ENCODE peak calls at places on chromosomes 5 and 9, in nine cellular contexts. I, O, F, W, V, T, U, J and E are unnamed samples.

GRCh38 chr9:137303893-137304382 is 1.9 kb upstream of the NRARP start:
- DNase-seq in I (no peak), O (no peak), F (peak; percentile 53), W (no peak), V (no peak), T (peak; percentile 19), U (no peak), J (peak; percentile 26), E (no peak)

GRCh38 chr5:132251220-132251725 is 6.2 kb upstream of the PDLIM4 start:
- DNase-seq in I (no peak), O (no peak), F (peak; percentile 36), W (no peak), V (no peak), T (peak; percentile 12), U (peak; percentile 37), J (no peak), E (no peak)

GRCh38 chr5:139677404-139678282 is 29.5 kb downstream of the CXXC5 start:
- DNase-seq in I (no peak), O (no peak), F (no peak), W (no peak), V (no peak), T (peak; percentile 60), U (no peak), J (no peak), E (no peak)

GRCh38 chr9:134051319-134051718 is 16.5 kb downstream of the BRD3 start:
- DNase-seq in I (no peak), O (no peak), F (no peak), W (no peak), V (no peak), T (no peak), U (no peak), J (no peak), E (no peak)

GRCh38 chr9:132978451-132979087 is at the start of gene GFI1B:
- DNase-seq in I (no peak), O (no peak), F (peak; percentile 84), W (peak; percentile 41), V (no peak), T (no peak), U (no peak), J (no peak), E (no peak)

GRCh38 chr5:14665949-14666741 is 1.6 kb downstream of the OTULIN start:
- DNase-seq in I (peak; percentile 44), O (peak; percentile 43), F (peak; percentile 73), W (peak; percentile 20), V (peak; percentile 63), T (no peak), U (peak; percentile 33), J (no peak), E (no peak)

GRCh38 chr5:168853972-168854371 is 274.8 kb upstream of the PANK3 start:
- DNase-seq in I (no peak), O (no peak), F (no peak), W (no peak), V (peak; percentile 68), T (no peak), U (no peak), J (no peak), E (no peak)

GRCh38 chr5:174922955-174923354 is 198.6 kb downstream of the MSX2 start:
- DNase-seq in I (no peak), O (no peak), F (no peak), W (no peak), V (no peak), T (no peak), U (no peak), J (no peak), E (no peak)

GRCh38 chr5:53114988-53115387 is 5.4 kb upstream of the MOCS2 start:
- DNase-seq in I (peak; percentile 27), O (no peak), F (no peak), W (no peak), V (peak; percentile 23), T (no peak), U (peak; percentile 54), J (no peak), E (no peak)

GRCh38 chr5:53120165-53120564 is 10.6 kb upstream of the MOCS2 start:
- DNase-seq in I (no peak), O (no peak), F (no peak), W (no peak), V (no peak), T (no peak), U (no peak), J (no peak), E (no peak)

GRCh38 chr5:53116597-53116996 is 7.0 kb upstream of the MOCS2 start:
- DNase-seq in I (peak; percentile 41), O (no peak), F (no peak), W (no peak), V (no peak), T (no peak), U (no peak), J (no peak), E (no peak)

GRCh38 chr5:53123702-53124101 is 14.1 kb upstream of the MOCS2 start:
- DNase-seq in I (peak; percentile 24), O (no peak), F (no peak), W (no peak), V (no peak), T (no peak), U (peak; percentile 40), J (no peak), E (no peak)

GRCh38 chr5:53118879-53119278 is 9.3 kb upstream of the MOCS2 start:
- DNase-seq in I (no peak), O (no peak), F (no peak), W (no peak), V (no peak), T (no peak), U (no peak), J (no peak), E (no peak)
- H3K4me3 ChIP-seq in I (no peak overlapping the region), O (no peak overlapping the region), F (no peak overlapping the region), W (no peak overlapping the region), V (no peak overlapping the region), T (no peak overlapping the region), U (no peak overlapping the region), J (no peak overlapping the region), E (no peak overlapping the region)

DNA sequence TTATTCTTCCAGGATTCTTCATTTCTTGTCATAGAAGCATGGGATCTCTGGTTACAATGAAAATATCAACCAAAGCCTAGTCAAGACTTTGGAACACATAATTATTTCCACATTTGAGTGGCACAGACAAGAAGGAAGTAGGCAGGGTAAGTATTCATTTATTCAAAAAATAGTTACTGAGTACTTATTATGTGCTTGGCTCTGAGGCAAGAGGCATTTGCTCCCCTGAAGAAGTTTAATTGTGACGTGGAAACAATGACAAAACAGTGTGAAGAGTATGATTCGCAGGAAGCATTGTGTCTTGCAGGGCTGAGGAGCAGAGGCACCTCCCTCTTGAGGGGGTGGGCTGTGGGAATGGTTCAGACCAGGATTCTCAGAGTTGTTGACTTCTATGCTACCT is 45.0 kb upstream of the TNFSF15 start:
- DNase-seq in I (no peak), O (no peak), F (no peak), W (no peak), V (no peak), T (no peak), U (peak; percentile 11), J (no peak), E (no peak)
- H3K4me3 ChIP-seq in I (no peak overlapping the region), O (no peak overlapping the region), F (no peak overlapping the region), W (no peak overlapping the region), V (no peak overlapping the region), T (no peak overlapping the region), U (no peak overlapping the region), J (no peak overlapping the region), E (no peak overlapping the region)

GRCh38 chr5:58958701-58959100 is 375.8 kb downstream of the RAB3C start:
- DNase-seq in I (no peak), O (no peak), F (peak; percentile 64), W (no peak), V (no peak), T (no peak), U (no peak), J (no peak), E (no peak)

GRCh38 chr5:58963361-58963760 is 380.5 kb downstream of the RAB3C start:
- DNase-seq in I (no peak), O (no peak), F (no peak), W (no peak), V (no peak), T (no peak), U (no peak), J (no peak), E (no peak)

GRCh38 chr5:58963821-58964220 is 380.9 kb downstream of the RAB3C start:
- DNase-seq in I (no peak), O (no peak), F (no peak), W (no peak), V (no peak), T (no peak), U (no peak), J (no peak), E (no peak)

GRCh38 chr5:58965677-58966414 is 383.0 kb downstream of the RAB3C start:
- DNase-seq in I (no peak), O (no peak), F (peak; percentile 65), W (no peak), V (no peak), T (no peak), U (no peak), J (no peak), E (no peak)

DNA sequence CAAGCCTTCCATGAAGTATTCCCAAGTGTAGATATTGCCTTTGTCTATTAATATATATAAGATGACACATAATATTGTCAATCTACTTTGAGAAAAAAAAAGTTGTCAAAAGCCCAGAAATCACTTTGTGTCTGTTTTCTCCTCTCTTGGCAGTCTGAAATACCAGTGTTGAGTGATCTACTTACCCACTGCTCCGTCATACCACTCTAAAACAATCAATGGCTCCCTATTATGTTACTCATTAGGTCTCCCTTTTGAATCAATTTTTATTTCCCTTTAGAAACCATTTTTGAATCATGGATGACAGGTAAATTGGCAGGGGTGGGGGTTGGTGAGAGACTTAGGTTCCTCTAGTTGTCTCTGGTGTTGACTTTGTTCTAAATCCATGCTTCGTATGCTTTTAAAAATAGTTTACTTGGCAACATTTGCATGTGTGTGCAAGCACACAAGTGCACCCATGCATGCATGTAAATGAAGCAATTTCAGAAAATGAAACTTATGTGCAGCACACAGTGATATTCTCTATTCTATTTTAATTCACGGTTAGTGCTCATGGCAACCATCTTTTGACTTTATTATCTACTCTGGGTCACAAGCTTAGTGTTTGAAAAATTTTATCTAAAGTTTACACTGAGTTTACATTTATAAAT is 378.9 kb downstream of the RAB3C start:
- DNase-seq in I (no peak), O (no peak), F (no peak), W (no peak), V (no peak), T (no peak), U (no peak), J (no peak), E (no peak)
- H3K4me3 ChIP-seq in I (no peak overlapping the region), O (no peak overlapping the region), F (no peak overlapping the region), W (no peak overlapping the region), V (no peak overlapping the region), T (no peak overlapping the region), U (no peak overlapping the region), J (no peak overlapping the region), E (no peak overlapping the region)

GRCh38 chr5:74040065-74040551 is 414.1 kb downstream of the ARHGEF28 start:
- DNase-seq in I (peak; percentile 85), O (no peak), F (no peak), W (no peak), V (peak; percentile 65), T (peak; percentile 25), U (peak; percentile 90), J (peak; percentile 38), E (no peak)

GRCh38 chr5:74031536-74031935 is 405.5 kb downstream of the ARHGEF28 start:
- DNase-seq in I (no peak), O (no peak), F (no peak), W (no peak), V (no peak), T (no peak), U (no peak), J (no peak), E (no peak)

GRCh38 chr5:74032617-74033016 is 406.6 kb downstream of the ARHGEF28 start:
- DNase-seq in I (no peak), O (no peak), F (no peak), W (no peak), V (no peak), T (no peak), U (no peak), J (no peak), E (no peak)

GRCh38 chr5:74034738-74035137 is 408.7 kb downstream of the ARHGEF28 start:
- DNase-seq in I (no peak), O (peak; percentile 7), F (no peak), W (no peak), V (peak; percentile 95), T (no peak), U (peak; percentile 88), J (no peak), E (no peak)

DNA sequence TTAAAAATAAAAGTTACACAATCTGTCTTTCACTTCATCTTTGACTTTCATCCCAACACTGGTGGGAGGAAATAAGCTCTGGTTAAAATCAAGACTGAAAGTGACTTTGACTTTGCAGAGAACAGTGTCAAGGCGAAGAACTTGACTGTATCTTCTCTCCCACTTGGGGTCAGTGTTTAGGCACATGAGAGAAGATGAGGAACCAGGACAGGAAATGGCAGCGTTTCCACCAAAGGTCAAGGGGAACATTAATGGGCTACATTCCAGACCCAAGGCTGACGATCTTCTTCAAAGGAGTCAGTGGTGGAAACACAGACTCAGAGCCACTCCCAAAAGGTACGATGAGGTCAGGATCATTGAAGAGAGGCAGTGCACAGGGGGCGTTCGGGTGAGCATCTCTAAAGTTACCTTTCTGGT is 409.5 kb downstream of the ARHGEF28 start:
- DNase-seq in I (peak; percentile 64), O (no peak), F (peak; percentile 72), W (peak; percentile 3), V (peak; percentile 84), T (peak; percentile 38), U (peak; percentile 69), J (peak; percentile 62), E (peak; percentile 51)
- H3K4me3 ChIP-seq in I (no peak overlapping the region), O (no peak overlapping the region), F (no peak overlapping the region), W (no peak overlapping the region), V (no peak overlapping the region), T (no peak overlapping the region), U (no peak overlapping the region), J (no peak overlapping the region), E (no peak overlapping the region)